ENCODE peak calls at places on chromosomes 13 and 19, in ten cellular contexts. Y is heart left ventricle; H is Peyer's patch; E is HL-60; D is neural progenitor cell; X is IMR-90; I is thoracic aorta; Q is uterus; U is stomach; P is CD8-positive, alpha-beta memory T cell. V is an unnamed sample.

GRCh38 chr13:30322428-30322827 is 15.1 kb upstream of the KATNAL1 start:
- DNase-seq in Y (no peak), H (no peak), E (no peak), D (no peak), X (no peak), I (no peak), Q (no peak), U (no peak), P (no peak), V (no peak)

GRCh38 chr19:14580623-14581237 is 2.2 kb upstream of the CLEC17A start:
- DNase-seq in Y (no peak), H (no peak), E (no peak), D (no peak), X (no peak), I (no peak), Q (no peak), U (no peak), P (no peak), V (no peak)

GRCh38 chr13:102591988-102592781 is 4.6 kb upstream of the TPP2 start:
- DNase-seq in Y (peak; percentile 68), H (peak; percentile 91), E (peak; percentile 80), D (peak; percentile 84), X (peak; percentile 75), I (peak; percentile 38), Q (peak; percentile 79), U (peak; percentile 67), P (peak; percentile 60), V (peak; percentile 77)

GRCh38 chr19:47296036-47296435 is 13.6 kb upstream of the C5AR1 start:
- DNase-seq in Y (peak; percentile 76), H (peak; percentile 91), E (peak; percentile 87), D (peak; percentile 95), X (peak; percentile 74), I (peak; percentile 58), Q (peak; percentile 81), U (peak; percentile 81), P (peak; percentile 61), V (peak; percentile 65)

GRCh38 chr19:33424181-33424580 is 50.7 kb downstream of the CEBPG start:
- DNase-seq in Y (no peak), H (no peak), E (no peak), D (no peak), X (no peak), I (no peak), Q (no peak), U (no peak), P (no peak), V (no peak)

GRCh38 chr19:51107406-51108065 is 673 bp downstream of the CTU1 start:
- DNase-seq in Y (no peak), H (no peak), E (no peak), D (peak; percentile 68), X (peak; percentile 20), I (no peak), Q (no peak), U (no peak), P (no peak), V (no peak)

GRCh38 chr13:75258159-75258782 is 223.7 kb downstream of the TBC1D4 start:
- DNase-seq in Y (no peak), H (no peak), E (no peak), D (peak; percentile 47), X (peak; percentile 55), I (no peak), Q (no peak), U (no peak), P (no peak), V (no peak)

GRCh38 chr19:17026041-17026658 is 460 bp downstream of the CPAMD8 start:
- DNase-seq in Y (no peak), H (no peak), E (peak; percentile 38), D (peak; percentile 44), X (no peak), I (no peak), Q (no peak), U (no peak), P (no peak), V (peak; percentile 76)

GRCh38 chr19:58516964-58517833 is 2.4 kb downstream of the ZBTB45 start:
- DNase-seq in Y (no peak), H (no peak), E (no peak), D (no peak), X (no peak), I (no peak), Q (no peak), U (no peak), P (no peak), V (peak; percentile 50)

GRCh38 chr19:23002690-23003422 is at the start of gene ZNF728:
- DNase-seq in Y (peak; percentile 80), H (peak; percentile 49), E (no peak), D (no peak), X (no peak), I (peak; percentile 54), Q (peak; percentile 71), U (no peak), P (no peak), V (peak; percentile 49)

GRCh38 chr19:52191951-52192350 is 2.1 kb downstream of the PPP2R1A start:
- DNase-seq in Y (peak; percentile 53), H (no peak), E (no peak), D (no peak), X (no peak), I (no peak), Q (no peak), U (no peak), P (no peak), V (no peak)
- H3K4me3 ChIP-seq in Y (peak overlapping the region; percentile 79), H (no peak overlapping the region), E (no peak overlapping the region), D (peak overlapping the region; percentile 84), X (no peak overlapping the region), I (peak overlapping the region; percentile 97), Q (no peak overlapping the region), U (no peak overlapping the region), P (no peak overlapping the region), V (peak overlapping the region; percentile 87)

DNA sequence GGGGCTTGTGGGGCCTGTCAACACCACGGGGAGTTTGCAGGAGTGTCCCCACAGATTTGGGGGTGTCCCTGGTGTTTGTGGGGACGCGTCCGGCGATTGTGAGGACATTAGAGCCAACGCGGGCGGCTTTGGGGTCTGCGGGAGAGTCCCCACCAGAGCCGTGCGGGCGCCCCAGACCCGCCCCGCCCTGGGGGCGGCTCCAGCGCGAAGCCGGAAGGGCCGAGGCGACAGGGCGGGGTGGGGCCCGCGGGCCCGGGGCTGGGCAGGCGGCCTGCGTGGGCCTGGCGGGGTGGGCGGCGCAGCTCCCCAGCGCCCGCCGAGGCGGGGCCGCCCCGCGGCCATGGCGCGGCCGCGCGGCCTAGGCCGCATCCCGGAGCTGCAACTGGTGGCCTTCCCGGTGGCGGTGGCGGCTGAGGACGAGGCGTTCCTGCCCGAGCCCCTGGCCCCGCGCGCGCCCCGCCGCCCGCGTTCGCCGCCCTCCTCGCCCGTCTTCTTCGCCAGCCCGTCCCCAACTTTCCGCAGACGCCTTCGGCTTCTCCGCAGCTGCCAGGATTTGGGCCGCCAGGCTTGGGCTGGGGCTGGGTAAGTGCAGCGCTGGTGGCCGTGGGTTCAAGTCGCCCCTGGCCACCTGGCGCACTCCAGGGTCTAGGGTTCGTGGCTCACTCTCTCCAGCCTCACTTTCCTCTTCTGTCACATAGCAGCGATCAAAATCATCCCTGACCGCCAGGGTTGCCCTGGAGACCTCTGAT is 10.3 kb downstream of the PDE4A start:
- DNase-seq in Y (peak; percentile 80), H (peak; percentile 68), E (no peak), D (peak; percentile 44), X (peak; percentile 37), I (no peak), Q (peak; percentile 38), U (peak; percentile 77), P (no peak), V (peak; percentile 83)
- H3K27ac ChIP-seq in Y (peak overlapping the region; percentile 78), H (peak overlapping the region; percentile 87), E (no peak overlapping the region), D (no peak overlapping the region), X (peak overlapping the region; percentile 10), I (no peak overlapping the region), Q (peak overlapping the region; percentile 2), U (peak overlapping the region; percentile 83), P (peak overlapping the region; percentile 85), V (peak overlapping the region; percentile 76)

GRCh38 chr13:57862879-57863278 is 231.3 kb downstream of the PCDH17 start:
- DNase-seq in Y (no peak), H (no peak), E (no peak), D (no peak), X (no peak), I (no peak), Q (no peak), U (no peak), P (no peak), V (no peak)

DNA sequence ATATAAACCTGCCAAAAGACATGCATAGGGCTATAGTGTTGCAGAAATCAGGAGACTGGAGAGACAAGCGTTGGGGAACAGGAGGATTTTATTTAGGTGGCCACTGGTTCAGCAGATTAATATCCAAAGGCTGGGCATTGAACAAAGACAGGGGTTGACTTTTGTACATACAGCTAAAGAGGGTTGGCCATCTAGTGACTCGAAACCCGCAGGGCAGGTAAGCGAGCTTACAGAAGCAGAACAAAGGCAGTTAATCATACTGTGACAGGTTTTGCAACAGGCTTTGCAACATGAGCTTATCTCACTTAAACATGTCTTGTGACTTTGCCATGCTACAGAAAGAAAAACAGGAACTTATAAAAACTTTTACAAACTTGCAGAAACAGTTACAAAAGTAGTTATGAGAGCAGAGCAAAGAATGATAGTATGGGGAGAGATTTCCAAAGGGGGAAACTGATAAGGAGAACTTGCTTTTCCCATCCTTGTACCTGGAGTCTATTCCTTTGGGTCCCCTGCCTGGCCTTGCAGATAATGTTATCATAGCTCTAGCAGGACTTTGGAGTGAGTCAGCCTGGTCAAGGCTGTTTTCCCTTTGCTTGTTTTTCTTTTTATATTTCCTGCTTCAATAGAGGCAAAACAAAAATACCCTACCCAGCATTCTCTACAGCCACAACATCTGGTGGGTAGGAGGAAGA is 234.2 kb downstream of the PCDH17 start:
- DNase-seq in Y (no peak), H (no peak), E (peak; percentile 97), D (no peak), X (no peak), I (no peak), Q (no peak), U (no peak), P (no peak), V (no peak)
- H3K4me3 ChIP-seq in Y (no peak overlapping the region), H (no peak overlapping the region), E (no peak overlapping the region), D (no peak overlapping the region), X (no peak overlapping the region), I (no peak overlapping the region), Q (no peak overlapping the region), U (no peak overlapping the region), P (no peak overlapping the region), V (no peak overlapping the region)

GRCh38 chr19:38012944-38013343 is 105.9 kb downstream of the SIPA1L3 start:
- DNase-seq in Y (no peak), H (no peak), E (no peak), D (no peak), X (no peak), I (no peak), Q (no peak), U (no peak), P (no peak), V (no peak)

GRCh38 chr19:38015216-38015615 is 108.2 kb downstream of the SIPA1L3 start:
- DNase-seq in Y (no peak), H (no peak), E (no peak), D (no peak), X (no peak), I (no peak), Q (no peak), U (no peak), P (no peak), V (no peak)

GRCh38 chr19:38017504-38018150 is 110.6 kb downstream of the SIPA1L3 start:
- DNase-seq in Y (no peak), H (no peak), E (no peak), D (no peak), X (no peak), I (no peak), Q (no peak), U (no peak), P (no peak), V (no peak)

GRCh38 chr19:38013913-38014575 is 107.0 kb downstream of the SIPA1L3 start:
- DNase-seq in Y (no peak), H (no peak), E (no peak), D (no peak), X (no peak), I (no peak), Q (no peak), U (no peak), P (no peak), V (no peak)

GRCh38 chr19:38015771-38016170 is 108.8 kb downstream of the SIPA1L3 start:
- DNase-seq in Y (no peak), H (no peak), E (no peak), D (no peak), X (no peak), I (no peak), Q (no peak), U (no peak), P (no peak), V (no peak)
- H3K27ac ChIP-seq in Y (no peak overlapping the region), H (no peak overlapping the region), E (no peak overlapping the region), D (no peak overlapping the region), X (no peak overlapping the region), I (no peak overlapping the region), Q (no peak overlapping the region), U (no peak overlapping the region), P (no peak overlapping the region), V (no peak overlapping the region)